ENCODE peak calls at places on chromosomes 5 and 9, in four cellular contexts. One of them, this sample, is unnamed.

GRCh38 chr9:21251638-21252037 is 11.8 kb upstream of the IFNA14 start:
- DNase-seq in PC-9: no peak
- DNase-seq in right atrium auricular region: no peak
- DNase-seq in CD8-positive, alpha-beta T cell: no peak
- DNase-seq in this sample: no peak

GRCh38 chr5:180468732-180469585 is 25.2 kb upstream of the CNOT6 start:
- DNase-seq in PC-9: no peak
- DNase-seq in right atrium auricular region: no peak
- DNase-seq in CD8-positive, alpha-beta T cell: no peak
- DNase-seq in this sample: no peak

GRCh38 chr5:41406424-41406823 is 104.0 kb downstream of the PLCXD3 start:
- DNase-seq in PC-9: no peak
- DNase-seq in right atrium auricular region: no peak
- DNase-seq in CD8-positive, alpha-beta T cell: no peak
- DNase-seq in this sample: no peak

GRCh38 chr5:122703214-122703613 is 71.7 kb upstream of the SNX2 start:
- DNase-seq in PC-9: no peak
- DNase-seq in right atrium auricular region: no peak
- DNase-seq in CD8-positive, alpha-beta T cell: no peak
- DNase-seq in this sample: no peak

GRCh38 chr9:114629563-114630090 is 18.5 kb downstream of the TMEM268 start:
- DNase-seq in PC-9: no peak
- DNase-seq in right atrium auricular region: no peak
- DNase-seq in CD8-positive, alpha-beta T cell: no peak
- DNase-seq in this sample: no peak

GRCh38 chr5:73295447-73295846 is 122.5 kb downstream of the TMEM174 start:
- DNase-seq in PC-9: no peak
- DNase-seq in right atrium auricular region: no peak
- DNase-seq in CD8-positive, alpha-beta T cell: no peak
- DNase-seq in this sample: no peak

GRCh38 chr9:104776787-104777186 is 12.9 kb downstream of the NIPSNAP3B start:
- DNase-seq in PC-9: no peak
- DNase-seq in right atrium auricular region: no peak
- DNase-seq in CD8-positive, alpha-beta T cell: no peak
- DNase-seq in this sample: no peak

GRCh38 chr9:33881635-33882034 is 64.7 kb downstream of the UBE2R2 start:
- DNase-seq in PC-9: no peak
- DNase-seq in right atrium auricular region: no peak
- DNase-seq in CD8-positive, alpha-beta T cell: no peak
- DNase-seq in this sample: no peak

GRCh38 chr5:172469697-172470096 is 15.4 kb upstream of the SH3PXD2B start:
- DNase-seq in PC-9: peak; percentile 16
- DNase-seq in right atrium auricular region: no peak
- DNase-seq in CD8-positive, alpha-beta T cell: no peak
- DNase-seq in this sample: no peak

GRCh38 chr5:177447611-177448243 is 1.1 kb downstream of the PRR7 start:
- DNase-seq in PC-9: peak; percentile 90
- DNase-seq in right atrium auricular region: no peak
- DNase-seq in CD8-positive, alpha-beta T cell: no peak
- DNase-seq in this sample: no peak
- TF ChIP-seq CTCF in PC-9: no peak
- TF ChIP-seq CTCF in right atrium auricular region: no peak
- TF ChIP-seq CTCF in CD8-positive, alpha-beta T cell: no peak
- TF ChIP-seq CTCF in this sample: no peak

GRCh38 chr9:126347911-126348760 is 21.5 kb downstream of the MVB12B start:
- DNase-seq in PC-9: peak; percentile 68
- DNase-seq in right atrium auricular region: no peak
- DNase-seq in CD8-positive, alpha-beta T cell: no peak
- DNase-seq in this sample: no peak
- H3K4me3 ChIP-seq in PC-9: no peak overlapping the region
- H3K4me3 ChIP-seq in right atrium auricular region: no peak overlapping the region
- H3K4me3 ChIP-seq in CD8-positive, alpha-beta T cell: no peak overlapping the region
- H3K4me3 ChIP-seq in this sample: no peak overlapping the region

DNA sequence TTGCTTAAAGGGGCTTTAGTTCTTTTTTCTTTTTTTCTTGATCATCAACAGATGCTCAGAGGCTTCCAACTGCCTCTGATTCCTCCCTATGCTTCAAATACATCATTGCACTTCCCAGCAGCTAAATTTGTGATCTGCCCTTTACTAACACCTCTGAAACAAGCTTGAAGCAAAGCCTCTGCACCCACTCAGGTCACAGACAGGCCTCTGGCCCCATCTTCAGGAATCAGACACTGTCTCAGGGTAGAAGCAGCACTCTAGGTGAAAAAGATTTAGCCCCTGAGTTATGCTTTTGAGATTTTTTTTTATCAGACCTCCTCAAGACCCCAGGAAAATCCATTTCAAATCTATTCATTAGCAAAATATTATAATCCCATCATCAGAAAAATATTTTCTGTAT is 91.5 kb downstream of the MAMDC2 start:
- DNase-seq in PC-9: no peak
- DNase-seq in right atrium auricular region: no peak
- DNase-seq in CD8-positive, alpha-beta T cell: no peak
- DNase-seq in this sample: peak; percentile 19
- TF ChIP-seq CTCF in PC-9: no peak
- TF ChIP-seq CTCF in right atrium auricular region: no peak
- TF ChIP-seq CTCF in CD8-positive, alpha-beta T cell: no peak
- TF ChIP-seq CTCF in this sample: no peak

GRCh38 chr9:129609486-129610192 is 11.3 kb downstream of the C9orf50 start:
- DNase-seq in PC-9: no peak
- DNase-seq in right atrium auricular region: no peak
- DNase-seq in CD8-positive, alpha-beta T cell: peak; percentile 73
- DNase-seq in this sample: no peak
- H3K4me3 ChIP-seq in PC-9: peak overlapping the region; percentile 93
- H3K4me3 ChIP-seq in right atrium auricular region: peak overlapping the region; percentile 61
- H3K4me3 ChIP-seq in CD8-positive, alpha-beta T cell: no peak overlapping the region
- H3K4me3 ChIP-seq in this sample: peak overlapping the region; percentile 66

DNA sequence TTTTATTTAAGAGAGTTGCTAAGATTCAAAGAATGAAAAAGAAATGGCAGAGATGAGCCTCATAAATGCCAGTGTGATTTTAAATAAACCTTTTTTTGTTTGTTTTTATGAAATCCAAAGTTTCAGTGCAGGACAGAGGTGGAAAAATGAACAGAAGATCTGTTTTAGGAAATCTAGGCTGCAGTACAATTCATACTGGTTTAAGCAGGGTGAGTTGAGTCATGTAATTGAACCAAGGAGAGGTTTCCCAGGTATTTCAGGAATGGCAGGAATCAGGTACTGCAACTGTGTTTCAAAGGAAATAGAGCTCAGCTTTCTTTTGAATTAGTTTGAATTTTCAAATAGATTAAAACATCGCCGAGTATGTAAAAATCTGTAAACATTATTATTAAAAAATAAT is 3.0 kb upstream of the ANKRD31 start:
- DNase-seq in PC-9: peak; percentile 79
- DNase-seq in right atrium auricular region: no peak
- DNase-seq in CD8-positive, alpha-beta T cell: no peak
- DNase-seq in this sample: no peak
- TF ChIP-seq CTCF in PC-9: peak; percentile 26
- TF ChIP-seq CTCF in right atrium auricular region: no peak
- TF ChIP-seq CTCF in CD8-positive, alpha-beta T cell: no peak
- TF ChIP-seq CTCF in this sample: no peak

GRCh38 chr9:23830949-23831730 is 5.1 kb upstream of the ELAVL2 start:
- DNase-seq in PC-9: no peak
- DNase-seq in right atrium auricular region: no peak
- DNase-seq in CD8-positive, alpha-beta T cell: no peak
- DNase-seq in this sample: no peak
- H3K4me3 ChIP-seq in PC-9: no peak overlapping the region
- H3K4me3 ChIP-seq in right atrium auricular region: no peak overlapping the region
- H3K4me3 ChIP-seq in CD8-positive, alpha-beta T cell: no peak overlapping the region
- H3K4me3 ChIP-seq in this sample: no peak overlapping the region

GRCh38 chr5:147831465-147831864 is at the start of gene SPINK1:
- DNase-seq in PC-9: no peak
- DNase-seq in right atrium auricular region: no peak
- DNase-seq in CD8-positive, alpha-beta T cell: no peak
- DNase-seq in this sample: no peak
- TF ChIP-seq CTCF in PC-9: no peak
- TF ChIP-seq CTCF in right atrium auricular region: no peak
- TF ChIP-seq CTCF in CD8-positive, alpha-beta T cell: no peak
- TF ChIP-seq CTCF in this sample: no peak

GRCh38 chr9:37127018-37127417 is 6.6 kb downstream of the ZCCHC7 start:
- DNase-seq in PC-9: no peak
- DNase-seq in right atrium auricular region: no peak
- DNase-seq in CD8-positive, alpha-beta T cell: no peak
- DNase-seq in this sample: no peak

GRCh38 chr9:37128051-37128450 is 7.7 kb downstream of the ZCCHC7 start:
- DNase-seq in PC-9: no peak
- DNase-seq in right atrium auricular region: no peak
- DNase-seq in CD8-positive, alpha-beta T cell: no peak
- DNase-seq in this sample: no peak

GRCh38 chr9:37121881-37122280 is 1.5 kb downstream of the ZCCHC7 start:
- DNase-seq in PC-9: no peak
- DNase-seq in right atrium auricular region: no peak
- DNase-seq in CD8-positive, alpha-beta T cell: no peak
- DNase-seq in this sample: no peak

GRCh38 chr9:37126214-37126788 is 5.9 kb downstream of the ZCCHC7 start:
- DNase-seq in PC-9: no peak
- DNase-seq in right atrium auricular region: no peak
- DNase-seq in CD8-positive, alpha-beta T cell: no peak
- DNase-seq in this sample: no peak
- H3K4me3 ChIP-seq in PC-9: no peak overlapping the region
- H3K4me3 ChIP-seq in right atrium auricular region: no peak overlapping the region
- H3K4me3 ChIP-seq in CD8-positive, alpha-beta T cell: no peak overlapping the region
- H3K4me3 ChIP-seq in this sample: no peak overlapping the region

This sample was measured in esophagus muscularis mucosa.